ENCODE peak calls at places on chromosome 19, in ten cellular contexts. M is uterus; P is epithelial cell of esophagus; L is choroid plexus epithelial cell; X is lung; C is psoas muscle; F is BE2C; B is fibroblast of mammary gland; H is effector memory CD4-positive, alpha-beta T cell; Y is adipocyte. V is an unnamed sample.

GRCh38 chr19:32238076-32238475 is 107.3 kb upstream of the ZNF507 start:
- DNase-seq in M (no peak), P (no peak), L (no peak), X (no peak), C (no peak), F (no peak), B (no peak), H (no peak), Y (no peak), V (no peak)

GRCh38 chr19:30686911-30687566 is 314.9 kb downstream of the ZNF536 start:
- DNase-seq in M (no peak), P (no peak), L (no peak), X (no peak), C (no peak), F (no peak), B (no peak), H (no peak), Y (no peak), V (no peak)

GRCh38 chr19:50008532-50008931 is 16.6 kb downstream of the VRK3 start:
- DNase-seq in M (no peak), P (no peak), L (peak; percentile 23), X (no peak), C (no peak), F (peak; percentile 48), B (no peak), H (no peak), Y (no peak), V (no peak)

GRCh38 chr19:52778811-52779210 is 7.8 kb downstream of the ZNF600 start:
- DNase-seq in M (no peak), P (no peak), L (peak; percentile 22), X (no peak), C (no peak), F (no peak), B (no peak), H (peak; percentile 19), Y (no peak), V (no peak)

GRCh38 chr19:18123819-18124218 is 26.2 kb downstream of the MAST3 start:
- DNase-seq in M (no peak), P (no peak), L (no peak), X (no peak), C (no peak), F (no peak), B (no peak), H (no peak), Y (no peak), V (no peak)

GRCh38 chr19:33392341-33393285 is 19.1 kb downstream of the CEBPG start:
- DNase-seq in M (peak; percentile 25), P (no peak), L (no peak), X (no peak), C (peak; percentile 68), F (peak; percentile 90), B (no peak), H (no peak), Y (no peak), V (no peak)

GRCh38 chr19:3642987-3643386 is 16.4 kb upstream of the CACTIN start:
- DNase-seq in M (no peak), P (peak; percentile 22), L (no peak), X (no peak), C (no peak), F (peak; percentile 53), B (no peak), H (no peak), Y (peak; percentile 10), V (peak; percentile 26)

GRCh38 chr19:32289566-32290210 is 55.7 kb upstream of the ZNF507 start:
- DNase-seq in M (no peak), P (no peak), L (no peak), X (no peak), C (no peak), F (no peak), B (no peak), H (no peak), Y (no peak), V (no peak)

GRCh38 chr19:14482112-14482941 is 7.2 kb upstream of the PTGER1 start:
- DNase-seq in M (no peak), P (no peak), L (no peak), X (no peak), C (no peak), F (no peak), B (no peak), H (no peak), Y (no peak), V (no peak)

GRCh38 chr19:17513801-17514200 is 2.4 kb downstream of the PGLS start:
- DNase-seq in M (no peak), P (no peak), L (no peak), X (no peak), C (no peak), F (no peak), B (no peak), H (no peak), Y (no peak), V (peak; percentile 39)

GRCh38 chr19:46494936-46495788 is 505 bp downstream of the PNMA8B start:
- DNase-seq in M (no peak), P (no peak), L (no peak), X (no peak), C (no peak), F (no peak), B (no peak), H (no peak), Y (no peak), V (no peak)
- H3K4me3 ChIP-seq in M (peak overlapping the region; percentile 30), P (no peak overlapping the region), L (peak overlapping the region; percentile 57), X (no peak overlapping the region), C (peak overlapping the region; percentile 41), F (peak overlapping the region; percentile 73), B (peak overlapping the region; percentile 2), H (no peak overlapping the region), Y (peak overlapping the region; percentile 70), V (peak overlapping the region; percentile 12)

GRCh38 chr19:47595937-47596336 is 13.0 kb upstream of the BICRA start:
- DNase-seq in M (no peak), P (no peak), L (no peak), X (no peak), C (no peak), F (no peak), B (peak; percentile 51), H (no peak), Y (no peak), V (no peak)

GRCh38 chr19:47598407-47599349 is 10.3 kb upstream of the BICRA start:
- DNase-seq in M (peak; percentile 75), P (peak; percentile 93), L (peak; percentile 97), X (peak; percentile 54), C (peak; percentile 66), F (no peak), B (peak; percentile 98), H (no peak), Y (peak; percentile 96), V (peak; percentile 36)

GRCh38 chr19:47603706-47604310 is 5.1 kb upstream of the BICRA start:
- DNase-seq in M (no peak), P (no peak), L (no peak), X (no peak), C (no peak), F (no peak), B (no peak), H (no peak), Y (no peak), V (no peak)

GRCh38 chr19:47600246-47601179 is 8.4 kb upstream of the BICRA start:
- DNase-seq in M (peak; percentile 100), P (peak; percentile 99), L (peak; percentile 99), X (peak; percentile 100), C (peak; percentile 100), F (peak; percentile 100), B (peak; percentile 98), H (peak; percentile 99), Y (peak; percentile 100), V (peak; percentile 100)

DNA sequence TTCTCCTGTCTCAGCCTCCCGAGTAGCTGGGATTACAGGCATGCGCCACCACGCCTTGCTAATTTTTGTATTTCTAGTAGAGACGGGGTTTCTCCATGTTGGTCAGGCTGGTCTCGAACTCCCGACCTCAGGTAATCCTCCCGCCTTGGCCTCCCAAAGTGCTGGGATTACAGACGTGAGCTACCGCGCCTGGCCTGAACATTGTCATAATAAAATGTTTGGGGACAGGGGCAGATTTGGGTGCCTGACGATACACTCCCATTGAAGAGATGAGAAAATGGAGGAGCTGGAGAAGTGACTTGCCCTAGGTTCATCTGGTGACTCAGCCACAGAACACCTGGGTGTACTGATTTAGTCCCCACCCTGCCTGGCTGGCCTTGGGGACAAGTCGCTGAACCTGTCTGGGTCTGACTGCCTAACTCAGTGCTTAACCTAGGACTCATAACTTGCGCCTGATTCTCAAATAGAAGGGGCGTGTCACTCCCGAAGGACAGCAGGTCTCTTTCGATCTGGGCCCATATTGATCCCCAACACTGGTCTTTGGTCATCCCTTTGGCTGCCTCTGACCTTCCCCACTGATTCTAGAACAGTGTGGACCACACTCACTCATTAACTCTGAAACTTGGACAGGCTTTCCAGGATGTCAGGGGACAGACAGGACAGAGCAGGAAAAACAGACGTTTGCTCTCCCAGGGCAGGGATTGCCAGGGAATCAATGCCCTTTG is 7.6 kb upstream of the BICRA start:
- DNase-seq in M (no peak), P (peak; percentile 60), L (no peak), X (no peak), C (no peak), F (no peak), B (no peak), H (no peak), Y (no peak), V (no peak)
- H3K4me3 ChIP-seq in M (peak overlapping the region; percentile 51), P (no peak overlapping the region), L (peak overlapping the region; percentile 66), X (no peak overlapping the region), C (peak overlapping the region; percentile 76), F (no peak overlapping the region), B (peak overlapping the region; percentile 67), H (no peak overlapping the region), Y (peak overlapping the region; percentile 91), V (peak overlapping the region; percentile 59)

GRCh38 chr19:57620673-57621348 is 6.8 kb downstream of the ZNF134 start:
- DNase-seq in M (no peak), P (no peak), L (peak; percentile 34), X (no peak), C (no peak), F (no peak), B (peak; percentile 34), H (no peak), Y (no peak), V (peak; percentile 24)

GRCh38 chr19:57611113-57611512 is 2.9 kb upstream of the ZNF134 start:
- DNase-seq in M (no peak), P (no peak), L (no peak), X (no peak), C (no peak), F (no peak), B (no peak), H (no peak), Y (no peak), V (no peak)

GRCh38 chr19:57613941-57614743 is at the start of gene ZNF134:
- DNase-seq in M (peak; percentile 85), P (peak; percentile 94), L (peak; percentile 92), X (peak; percentile 93), C (peak; percentile 96), F (peak; percentile 95), B (peak; percentile 88), H (peak; percentile 70), Y (peak; percentile 95), V (peak; percentile 94)

DNA sequence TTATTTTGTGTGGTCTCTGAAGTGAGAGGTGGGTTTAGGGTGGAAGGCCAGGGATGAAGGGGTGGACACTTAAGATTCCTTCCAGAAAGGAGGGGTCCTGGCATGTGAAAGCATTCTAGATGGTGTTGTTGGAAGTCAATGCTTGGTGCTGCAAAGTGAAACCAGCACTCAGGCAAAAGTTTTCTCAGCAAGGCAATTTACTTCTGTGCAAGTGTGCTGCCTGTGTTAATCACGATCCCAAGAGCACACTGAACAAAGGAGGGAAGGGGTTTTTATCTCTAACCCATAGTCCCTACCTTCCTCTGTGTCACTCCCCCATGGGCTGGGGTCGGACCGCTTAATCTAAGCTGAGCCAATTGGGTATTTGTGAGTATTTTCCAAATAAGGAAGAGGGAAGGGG is 1.3 kb downstream of the ZNF134 start:
- DNase-seq in M (no peak), P (no peak), L (peak; percentile 3), X (no peak), C (no peak), F (no peak), B (no peak), H (no peak), Y (no peak), V (no peak)
- H3K4me3 ChIP-seq in M (no peak overlapping the region), P (peak overlapping the region; percentile 91), L (peak overlapping the region; percentile 1), X (no peak overlapping the region), C (peak overlapping the region; percentile 96), F (peak overlapping the region; percentile 71), B (no peak overlapping the region), H (no peak overlapping the region), Y (peak overlapping the region; percentile 91), V (peak overlapping the region; percentile 86)

GRCh38 chr19:15673176-15673654 is 328 bp downstream of the CYP4F12 start:
- DNase-seq in M (no peak), P (no peak), L (no peak), X (no peak), C (no peak), F (no peak), B (no peak), H (no peak), Y (no peak), V (no peak)
- H3K4me3 ChIP-seq in M (peak overlapping the region; percentile 20), P (peak overlapping the region; percentile 1), L (no peak overlapping the region), X (no peak overlapping the region), C (peak overlapping the region; percentile 28), F (no peak overlapping the region), B (no peak overlapping the region), H (no peak overlapping the region), Y (peak overlapping the region; percentile 66), V (no peak overlapping the region)